ENCODE peak calls at places on chromosomes 12 and 14, in nine cellular contexts. S is hepatocyte, Z is RWPE1, J is fibroblast of lung, Y is mesothelial cell of epicardium, F is fibroblast of pulmonary artery, P is Calu3, W is osteocyte, L is epithelial cell of esophagus. V is an unnamed sample.

GRCh38 chr12:84508325-84508861 is 404.2 kb downstream of the SLC6A15 start:
- DNase-seq in J (peak), Z (peak), L (peak), W (no peak), Y (no peak), S (peak), F (peak), P (peak), V (peak)

GRCh38 chr14:105085766-105086165 is 20.5 kb upstream of the GPR132 start:
- DNase-seq in P (no peak), F (no peak), L (no peak), W (peak), Y (no peak), S (peak), Z (no peak), J (no peak), V (no peak)

GRCh38 chr14:52951730-52952481 is 1.1 kb upstream of the FERMT2 start:
- DNase-seq in L (peak), P (peak), Y (no peak), J (peak), S (peak), W (no peak), Z (peak), F (peak), V (peak)

GRCh38 chr14:50512463-50512862 is 19.9 kb downstream of the MAP4K5 start:
- DNase-seq in W (no peak), S (no peak), Y (no peak), Z (no peak), P (no peak), J (no peak), L (no peak), F (no peak), V (no peak)

GRCh38 chr14:30834353-30834752 is 40.0 kb upstream of the COCH start:
- DNase-seq in Z (no peak), S (no peak), J (no peak), W (no peak), Y (no peak), F (no peak), P (no peak), L (no peak), V (no peak)

GRCh38 chr12:91058821-91059220 is 997 bp upstream of the KERA start:
- DNase-seq in S (no peak), F (peak), L (peak), Y (no peak), J (no peak), Z (no peak), P (no peak), W (no peak), V (no peak)

GRCh38 chr12:27754795-27755194 is 25.2 kb upstream of the KLHL42 start:
- DNase-seq in P (no peak), W (no peak), S (peak), F (no peak), Z (no peak), Y (no peak), J (no peak), L (no peak), V (no peak)

GRCh38 chr12:121187501-121187900 is 22.4 kb upstream of the P2RX4 start:
- DNase-seq in Z (no peak), P (no peak), Y (no peak), J (no peak), S (no peak), L (no peak), F (no peak), W (no peak), V (no peak)

GRCh38 chr12:69129564-69129963 is 109.8 kb upstream of the CPSF6 start:
- DNase-seq in L (no peak), J (no peak), W (no peak), F (no peak), Y (no peak), Z (no peak), P (no peak), S (no peak), V (no peak)

GRCh38 chr14:38290601-38291190 is 34.8 kb upstream of the CLEC14A start:
- DNase-seq in Y (no peak), W (no peak), S (peak), L (peak), J (peak), F (peak), P (no peak), Z (peak), V (no peak)

GRCh38 chr12:33560653-33561208 is 121.1 kb upstream of the SYT10 start:
- DNase-seq in Z (no peak), Y (no peak), F (no peak), S (no peak), J (no peak), P (no peak), W (no peak), L (no peak), V (no peak)

GRCh38 chr14:53842938-53843337 is 113.7 kb downstream of the BMP4 start:
- DNase-seq in L (peak), W (no peak), P (peak), F (peak), S (peak), Z (peak), Y (no peak), J (no peak), V (no peak)

GRCh38 chr14:39576726-39577125 is 144.5 kb upstream of the FBXO33 start:
- DNase-seq in P (no peak), S (no peak), Y (no peak), W (no peak), J (no peak), L (peak), Z (no peak), F (no peak), V (no peak)

GRCh38 chr12:96434107-96434506 is 33.9 kb upstream of the CDK17 start:
- DNase-seq in F (peak), S (no peak), Z (no peak), J (peak), Y (no peak), P (no peak), W (no peak), L (peak), V (peak)

GRCh38 chr14:105841022-105842009 is 314.9 kb downstream of the TMEM121 start:
- DNase-seq in W (peak), Z (no peak), Y (peak), F (no peak), S (no peak), J (no peak), P (no peak), L (no peak), V (peak)

GRCh38 chr14:61872452-61872851 is 110.2 kb downstream of the SNAPC1 start:
- DNase-seq in S (no peak), Z (no peak), J (no peak), P (no peak), L (no peak), W (no peak), Y (no peak), F (no peak), V (peak)

GRCh38 chr12:82097438-82097837 is 260.7 kb downstream of the CCDC59 start:
- DNase-seq in S (no peak), F (no peak), P (no peak), W (no peak), Z (no peak), J (no peak), L (no peak), Y (no peak), V (no peak)

GRCh38 chr14:88380405-88380804 is 5.1 kb upstream of the SPATA7 start:
- DNase-seq in Z (no peak), Y (no peak), L (peak), J (peak), W (no peak), P (no peak), S (peak), F (peak), V (peak)

GRCh38 chr12:114662512-114663177 is 21.3 kb downstream of the TBX3 start:
- DNase-seq in F (peak), L (peak), P (peak), Y (peak), Z (peak), J (peak), S (peak), W (no peak), V (peak)

GRCh38 chr12:46519407-46519806 is 146.8 kb upstream of the SLC38A2 start:
- DNase-seq in S (no peak), L (no peak), Z (no peak), P (no peak), Y (no peak), J (no peak), W (no peak), F (no peak), V (no peak)

GRCh38 chr12:91211869-91212268 is 29.3 kb upstream of the DCN start:
- DNase-seq in F (no peak), J (no peak), Y (no peak), L (no peak), S (no peak), P (no peak), W (no peak), Z (no peak), V (no peak)

GRCh38 chr12:5377997-5378596 is 53.8 kb upstream of the NTF3 start:
- DNase-seq in P (no peak), F (no peak), W (no peak), Y (peak), L (no peak), J (no peak), S (peak), Z (no peak), V (no peak)

GRCh38 chr12:128830505-128830893 is 6.7 kb upstream of the SLC15A4 start:
- DNase-seq in P (no peak), J (no peak), W (no peak), L (no peak), F (no peak), Z (no peak), S (no peak), Y (no peak), V (peak)

GRCh38 chr14:76920572-76921175 is 94.5 kb downstream of the LRRC74A start:
- DNase-seq in W (no peak), Z (no peak), F (peak), J (no peak), L (no peak), Y (no peak), P (no peak), S (peak), V (peak)

GRCh38 chr14:86798330-86798729 is 1194.7 kb downstream of the GALC start:
- DNase-seq in W (no peak), Z (no peak), Y (no peak), F (peak), L (no peak), S (no peak), J (no peak), P (no peak), V (no peak)

GRCh38 chr14:103217538-103217937 is 94.3 kb downstream of the TNFAIP2 start:
- DNase-seq in W (no peak), J (no peak), Z (no peak), L (no peak), Y (no peak), S (no peak), F (no peak), P (no peak), V (no peak)

GRCh38 chr12:89770391-89770790 is 61.8 kb upstream of the ATP2B1 start:
- DNase-seq in P (no peak), S (no peak), F (no peak), W (no peak), Z (no peak), J (peak), Y (no peak), L (no peak), V (no peak)

GRCh38 chr12:68580911-68581310 is 29.8 kb upstream of the RAP1B start:
- DNase-seq in Z (no peak), S (no peak), L (no peak), W (no peak), P (no peak), F (no peak), J (no peak), Y (no peak), V (no peak)

GRCh38 chr12:48033451-48033850 is 29.2 kb upstream of the COL2A1 start:
- DNase-seq in S (no peak), Z (no peak), F (no peak), J (no peak), L (no peak), P (no peak), Y (no peak), W (no peak), V (no peak)

GRCh38 chr12:11771356-11771755 is 121.9 kb downstream of the ETV6 start:
- DNase-seq in J (peak), Y (no peak), P (no peak), S (no peak), W (no peak), F (peak), L (no peak), Z (no peak), V (no peak)

GRCh38 chr14:93430889-93431670 is at the start of gene UNC79:
- DNase-seq in Y (peak), P (no peak), J (peak), S (peak), W (no peak), F (peak), Z (no peak), L (peak), V (peak)

GRCh38 chr14:89915114-89915878 is 39.2 kb downstream of the EFCAB11 start:
- DNase-seq in L (peak), Z (peak), W (no peak), Y (peak), S (peak), P (peak), J (peak), F (peak), V (peak)

GRCh38 chr12:131547560-131547959 is 163.3 kb upstream of the SFSWAP start:
- DNase-seq in P (no peak), L (no peak), Y (no peak), S (no peak), J (no peak), F (no peak), Z (no peak), W (no peak), V (no peak)

GRCh38 chr12:49231881-49232650 is 32.8 kb upstream of the TUBA1C start:
- DNase-seq in Z (no peak), Y (no peak), L (no peak), S (no peak), J (no peak), F (no peak), W (no peak), P (no peak), V (no peak)

GRCh38 chr12:49230810-49231209 is 34.1 kb upstream of the TUBA1C start:
- DNase-seq in W (no peak), S (no peak), Z (no peak), J (no peak), Y (no peak), P (no peak), F (no peak), L (no peak), V (peak)

GRCh38 chr12:49230176-49230575 is 34.7 kb upstream of the TUBA1C start:
- DNase-seq in J (no peak), F (no peak), W (no peak), P (no peak), Y (no peak), Z (no peak), S (no peak), L (no peak), V (no peak)

GRCh38 chr12:49233842-49234526 is 30.9 kb upstream of the TUBA1C start:
- DNase-seq in F (no peak), S (no peak), L (no peak), P (no peak), J (no peak), Z (no peak), Y (no peak), W (no peak), V (peak)

DNA sequence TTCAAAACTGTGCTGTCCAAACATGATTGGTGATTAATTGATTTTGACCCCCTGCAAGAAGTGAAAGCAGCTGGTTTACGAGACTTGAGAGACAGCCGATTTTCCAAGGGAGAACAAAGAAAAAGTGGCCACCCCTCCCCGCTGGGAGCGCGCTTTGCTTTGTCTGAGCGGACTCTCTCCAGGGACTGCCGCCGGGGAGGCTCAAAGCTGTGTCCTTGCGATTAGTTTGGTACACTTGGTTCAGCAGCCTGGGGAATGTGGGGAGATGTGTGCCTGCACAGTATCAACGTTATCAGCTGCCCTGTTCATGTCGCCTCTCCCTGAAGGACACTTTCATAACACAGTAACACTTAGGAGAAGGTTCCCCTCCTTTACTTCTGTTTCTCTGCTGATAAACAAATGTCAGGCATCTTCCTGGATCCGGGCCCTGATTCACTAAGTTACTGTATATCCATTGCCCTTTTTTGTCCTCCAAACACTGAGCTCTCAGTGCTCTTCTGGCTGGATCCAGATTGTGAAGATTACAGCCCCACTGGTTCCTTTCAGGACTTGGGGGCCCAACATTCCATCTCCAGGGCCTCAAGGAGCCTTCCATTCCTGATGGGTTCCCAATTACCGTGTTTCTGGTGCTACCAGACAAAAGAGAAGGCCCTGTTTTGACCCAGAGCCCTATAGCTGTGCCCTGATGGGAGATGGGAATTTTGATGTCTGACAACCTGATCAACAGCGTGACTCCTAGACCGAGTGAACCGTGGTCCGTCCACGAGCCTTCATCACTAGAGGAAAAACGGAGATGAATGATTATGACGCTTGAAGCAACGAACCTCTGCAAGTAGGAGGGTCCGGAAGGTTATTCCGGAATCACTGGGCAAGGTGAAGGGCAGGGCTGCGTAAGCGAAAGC is 31.7 kb upstream of the TUBA1C start:
- DNase-seq in J (peak), P (no peak), L (no peak), Y (peak), Z (no peak), F (peak), W (peak), S (peak), V (peak)
- TF ChIP-seq CTCF in J (peak), P (no peak), L (no peak), Y (no peak), Z (no peak), F (peak), W (no peak), S (peak), V (peak)

GRCh38 chr12:117178745-117179144 is 11.5 kb downstream of the FBXO21 start:
- DNase-seq in W (no peak), F (no peak), L (no peak), Y (no peak), J (no peak), P (no peak), S (no peak), Z (no peak), V (no peak)

GRCh38 chr12:117182866-117183265 is 7.4 kb downstream of the FBXO21 start:
- DNase-seq in P (no peak), L (no peak), J (no peak), W (no peak), Z (no peak), Y (peak), F (no peak), S (no peak), V (no peak)

GRCh38 chr12:117180790-117181467 is 9.3 kb downstream of the FBXO21 start:
- DNase-seq in F (no peak), L (no peak), W (no peak), Y (no peak), S (no peak), Z (no peak), J (no peak), P (no peak), V (no peak)

DNA sequence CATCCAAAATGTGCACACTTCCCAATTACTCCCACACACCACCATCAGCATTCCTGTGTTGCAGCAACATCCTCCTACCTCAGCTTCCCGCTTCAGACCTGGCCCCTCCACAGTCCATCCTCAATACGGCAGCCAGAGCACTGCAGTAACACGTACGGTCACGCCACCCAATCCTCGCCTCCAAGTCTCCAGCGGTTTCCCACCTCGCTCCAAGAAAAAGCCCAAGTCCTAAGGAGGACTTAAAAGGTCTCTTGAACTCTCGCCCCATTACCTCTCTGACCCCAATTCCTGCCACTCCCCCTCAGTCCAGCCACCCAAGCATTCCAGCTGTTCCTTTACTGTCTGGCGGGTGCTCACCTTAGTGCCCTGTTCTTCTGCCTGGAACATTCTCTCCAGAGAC is 12.0 kb downstream of the FBXO21 start:
- DNase-seq in F (no peak), Y (peak), L (no peak), W (no peak), S (no peak), P (no peak), J (no peak), Z (no peak), V (no peak)
- TF ChIP-seq CTCF in F (no peak), Y (no peak), L (no peak), W (no peak), S (no peak), P (no peak), J (no peak), Z (no peak), V (no peak)

DNA sequence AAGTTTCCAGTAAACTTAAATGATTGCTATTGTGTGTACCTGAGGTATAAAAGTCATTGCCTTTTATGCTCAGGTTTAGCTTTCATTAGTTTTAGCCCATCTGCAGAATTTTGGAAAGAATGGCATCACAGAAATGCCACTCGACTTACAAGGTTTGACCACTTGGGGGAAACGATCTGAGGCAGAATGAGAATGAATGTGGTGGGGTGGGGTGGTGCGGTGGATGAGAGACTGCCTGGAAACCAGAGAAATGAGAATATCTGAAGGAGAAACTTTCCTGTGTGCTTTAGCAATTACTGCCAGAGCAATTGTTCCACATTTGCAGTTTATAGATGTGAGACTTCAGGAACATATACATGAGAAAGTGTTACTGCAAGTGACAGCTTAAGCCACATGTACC is 225.4 kb upstream of the PDE3A start:
- DNase-seq in S (peak), P (no peak), J (no peak), Z (no peak), Y (no peak), F (no peak), L (no peak), W (no peak), V (no peak)
- TF ChIP-seq CTCF in S (peak), P (no peak), J (no peak), Z (no peak), Y (no peak), F (peak), L (no peak), W (peak), V (peak)

GRCh38 chr14:100902295-100902694 is 1.2 kb downstream of the RTL1 start:
- DNase-seq in S (peak), L (no peak), Z (no peak), F (no peak), P (no peak), W (no peak), Y (no peak), J (no peak), V (peak)
- TF ChIP-seq CTCF in S (peak), L (no peak), Z (no peak), F (no peak), P (peak), W (peak), Y (no peak), J (peak), V (peak)

DNA sequence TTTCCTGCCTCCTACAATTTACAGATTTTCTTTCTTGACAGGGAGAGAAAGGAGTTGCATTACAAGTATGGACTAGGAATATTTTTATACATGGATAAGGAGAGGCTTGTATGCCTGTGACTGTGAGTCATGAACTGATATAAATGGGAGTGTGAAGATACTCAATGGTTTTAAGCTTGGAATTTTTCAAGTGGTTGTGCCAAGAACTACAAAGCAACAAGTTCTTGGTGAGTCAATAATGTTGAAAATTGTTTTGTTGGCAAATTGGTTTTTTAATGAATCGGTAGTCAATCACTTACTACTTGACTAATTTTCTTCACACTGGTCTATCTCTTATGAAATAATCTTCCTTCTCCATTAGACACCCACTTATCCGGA is 58.9 kb upstream of the HMGA2 start:
- DNase-seq in P (no peak), F (peak), L (peak), Y (no peak), J (peak), W (no peak), S (no peak), Z (peak), V (no peak)
- TF ChIP-seq CTCF in P (no peak), F (no peak), L (no peak), Y (no peak), J (no peak), W (no peak), S (no peak), Z (no peak), V (no peak)